ENCODE peak calls at places on chromosome 1, in seven cellular contexts. One of them, this sample, is unnamed.

GRCh38 chr1:73635021-73635420 is 563.0 kb downstream of the LRRIQ3 start:
- DNase-seq in H1: no peak
- DNase-seq in trophoblast cell: no peak
- DNase-seq in mesenchymal stem cell: peak; percentile 1
- DNase-seq in H9: no peak
- DNase-seq in IMR-90: no peak
- DNase-seq in neuronal stem cell: no peak
- DNase-seq in this sample: peak; percentile 25

GRCh38 chr1:93554883-93555872 is 107.3 kb downstream of the FNBP1L start:
- DNase-seq in trophoblast cell: no peak
- DNase-seq in H9: no peak
- DNase-seq in mesenchymal stem cell: peak; percentile 41
- DNase-seq in IMR-90: no peak
- DNase-seq in H1: no peak
- DNase-seq in neuronal stem cell: no peak
- DNase-seq in this sample: no peak

GRCh38 chr1:227934476-227935313 is 13.0 kb downstream of the WNT9A start:
- DNase-seq in mesenchymal stem cell: peak; percentile 69
- DNase-seq in H1: no peak
- DNase-seq in neuronal stem cell: no peak
- DNase-seq in H9: no peak
- DNase-seq in IMR-90: peak; percentile 45
- DNase-seq in trophoblast cell: peak; percentile 94
- DNase-seq in this sample: peak; percentile 75

GRCh38 chr1:67791261-67791660 is 42.0 kb downstream of the GNG12 start:
- DNase-seq in neuronal stem cell: no peak
- DNase-seq in H1: no peak
- DNase-seq in IMR-90: peak; percentile 44
- DNase-seq in trophoblast cell: no peak
- DNase-seq in mesenchymal stem cell: no peak
- DNase-seq in H9: no peak
- DNase-seq in this sample: no peak

GRCh38 chr1:218754477-218754876 is 409.3 kb downstream of the TGFB2 start:
- DNase-seq in H9: no peak
- DNase-seq in neuronal stem cell: no peak
- DNase-seq in trophoblast cell: no peak
- DNase-seq in H1: no peak
- DNase-seq in IMR-90: no peak
- DNase-seq in mesenchymal stem cell: no peak
- DNase-seq in this sample: no peak

GRCh38 chr1:96559707-96560588 is 161.6 kb upstream of the PTBP2 start:
- DNase-seq in H9: no peak
- DNase-seq in IMR-90: peak; percentile 99
- DNase-seq in trophoblast cell: peak; percentile 73
- DNase-seq in H1: no peak
- DNase-seq in neuronal stem cell: no peak
- DNase-seq in mesenchymal stem cell: peak; percentile 81
- DNase-seq in this sample: peak; percentile 79

GRCh38 chr1:72412286-72412685 is 129.9 kb upstream of the NEGR1 start:
- DNase-seq in neuronal stem cell: no peak
- DNase-seq in trophoblast cell: no peak
- DNase-seq in mesenchymal stem cell: no peak
- DNase-seq in H9: no peak
- DNase-seq in H1: no peak
- DNase-seq in IMR-90: peak; percentile 72
- DNase-seq in this sample: no peak

GRCh38 chr1:204087893-204088528 is 15.1 kb downstream of the SOX13 start:
- DNase-seq in IMR-90: no peak
- DNase-seq in neuronal stem cell: no peak
- DNase-seq in H9: no peak
- DNase-seq in trophoblast cell: peak; percentile 26
- DNase-seq in H1: no peak
- DNase-seq in mesenchymal stem cell: no peak
- DNase-seq in this sample: no peak

GRCh38 chr1:201630582-201630981 is 91.7 kb downstream of the NAV1 start:
- DNase-seq in H9: no peak
- DNase-seq in neuronal stem cell: no peak
- DNase-seq in H1: no peak
- DNase-seq in mesenchymal stem cell: no peak
- DNase-seq in trophoblast cell: no peak
- DNase-seq in IMR-90: no peak
- DNase-seq in this sample: no peak

GRCh38 chr1:62621907-62622306 is 24.6 kb downstream of the ANGPTL3 start:
- DNase-seq in IMR-90: peak; percentile 95
- DNase-seq in mesenchymal stem cell: peak; percentile 97
- DNase-seq in trophoblast cell: peak; percentile 97
- DNase-seq in H1: no peak
- DNase-seq in neuronal stem cell: no peak
- DNase-seq in H9: no peak
- DNase-seq in this sample: peak; percentile 84

GRCh38 chr1:82565546-82565945 is 764.8 kb downstream of the ADGRL2 start:
- DNase-seq in mesenchymal stem cell: no peak
- DNase-seq in H1: no peak
- DNase-seq in IMR-90: peak; percentile 1
- DNase-seq in H9: no peak
- DNase-seq in neuronal stem cell: no peak
- DNase-seq in trophoblast cell: no peak
- DNase-seq in this sample: no peak

GRCh38 chr1:247415423-247416361 is at the start of gene NLRP3:
- DNase-seq in H1: no peak
- DNase-seq in IMR-90: no peak
- DNase-seq in neuronal stem cell: no peak
- DNase-seq in H9: peak; percentile 41
- DNase-seq in trophoblast cell: peak; percentile 96
- DNase-seq in mesenchymal stem cell: no peak
- DNase-seq in this sample: peak; percentile 80

GRCh38 chr1:185539277-185539943 is 194.8 kb upstream of the HMCN1 start:
- DNase-seq in H9: no peak
- DNase-seq in mesenchymal stem cell: no peak
- DNase-seq in H1: no peak
- DNase-seq in IMR-90: no peak
- DNase-seq in trophoblast cell: no peak
- DNase-seq in neuronal stem cell: no peak
- DNase-seq in this sample: peak; percentile 36

GRCh38 chr1:52098139-52098871 is 42.2 kb downstream of the BTF3L4 start:
- DNase-seq in neuronal stem cell: peak; percentile 67
- DNase-seq in mesenchymal stem cell: no peak
- DNase-seq in trophoblast cell: no peak
- DNase-seq in H9: no peak
- DNase-seq in H1: peak; percentile 33
- DNase-seq in IMR-90: no peak
- DNase-seq in this sample: peak; percentile 17

GRCh38 chr1:91283421-91283726 is 121.3 kb downstream of the HFM1 start:
- DNase-seq in H1: no peak
- DNase-seq in H9: no peak
- DNase-seq in IMR-90: no peak
- DNase-seq in neuronal stem cell: no peak
- DNase-seq in trophoblast cell: no peak
- DNase-seq in mesenchymal stem cell: no peak
- DNase-seq in this sample: peak; percentile 16

GRCh38 chr1:169890761-169891538 is 2.7 kb downstream of the SCYL3 start:
- DNase-seq in trophoblast cell: peak; percentile 90
- DNase-seq in H1: no peak
- DNase-seq in mesenchymal stem cell: peak; percentile 8
- DNase-seq in neuronal stem cell: no peak
- DNase-seq in IMR-90: no peak
- DNase-seq in H9: no peak
- DNase-seq in this sample: peak; percentile 82

DNA sequence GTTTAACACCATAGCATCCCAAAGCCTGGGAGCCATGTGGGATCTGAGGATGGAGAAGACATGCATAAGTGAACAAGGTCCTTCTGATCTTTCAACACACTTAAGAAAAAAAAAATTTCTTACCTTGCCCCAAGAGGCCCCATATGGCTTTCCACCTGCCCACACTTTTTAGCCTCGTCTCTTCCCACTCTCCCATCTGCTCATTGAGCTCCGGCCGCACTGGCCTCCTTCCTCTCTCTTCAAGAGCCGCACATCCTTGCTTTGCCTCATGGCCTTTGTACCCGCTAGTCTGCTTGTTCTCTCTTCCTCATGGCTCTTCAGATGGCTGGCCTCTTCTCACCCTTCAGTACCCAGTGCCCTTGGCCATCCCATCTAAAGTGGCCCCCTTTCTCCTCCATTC is 70.2 kb upstream of the PDE4B start:
- DNase-seq in H1: no peak
- DNase-seq in mesenchymal stem cell: no peak
- DNase-seq in IMR-90: no peak
- DNase-seq in H9: no peak
- DNase-seq in neuronal stem cell: no peak
- DNase-seq in trophoblast cell: no peak
- DNase-seq in this sample: no peak
- H4K8ac ChIP-seq in H1: no peak overlapping the region
- H4K8ac ChIP-seq in mesenchymal stem cell: no peak overlapping the region
- H4K8ac ChIP-seq in IMR-90: no peak overlapping the region
- H4K8ac ChIP-seq in H9: no peak overlapping the region
- H4K8ac ChIP-seq in neuronal stem cell: no peak overlapping the region
- H4K8ac ChIP-seq in trophoblast cell: no peak overlapping the region
- H4K8ac ChIP-seq in this sample: no peak overlapping the region

DNA sequence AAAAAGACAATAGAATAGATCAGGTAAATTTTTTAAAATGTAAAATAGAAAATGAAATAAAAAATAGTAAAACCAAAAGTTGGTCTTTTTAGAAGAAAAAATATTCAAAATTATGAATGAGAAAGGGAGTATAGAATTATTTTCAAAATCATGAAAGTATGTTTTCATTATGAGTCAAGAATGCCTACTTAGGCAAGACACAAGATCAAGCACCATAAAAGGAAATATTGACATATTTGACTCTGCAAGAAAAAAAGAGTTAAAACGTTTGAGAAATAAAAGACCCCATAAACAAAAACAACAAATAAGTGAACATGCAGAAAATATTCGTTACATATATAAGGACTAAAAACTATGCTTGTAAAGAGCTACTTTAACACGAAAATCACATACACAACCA is 4.8 kb upstream of the COX20 start:
- DNase-seq in neuronal stem cell: no peak
- DNase-seq in mesenchymal stem cell: no peak
- DNase-seq in trophoblast cell: no peak
- DNase-seq in IMR-90: no peak
- DNase-seq in H9: no peak
- DNase-seq in H1: no peak
- DNase-seq in this sample: no peak
- H4K8ac ChIP-seq in neuronal stem cell: no peak overlapping the region
- H4K8ac ChIP-seq in mesenchymal stem cell: no peak overlapping the region
- H4K8ac ChIP-seq in trophoblast cell: no peak overlapping the region
- H4K8ac ChIP-seq in IMR-90: no peak overlapping the region
- H4K8ac ChIP-seq in H9: no peak overlapping the region
- H4K8ac ChIP-seq in H1: no peak overlapping the region
- H4K8ac ChIP-seq in this sample: no peak overlapping the region

DNA sequence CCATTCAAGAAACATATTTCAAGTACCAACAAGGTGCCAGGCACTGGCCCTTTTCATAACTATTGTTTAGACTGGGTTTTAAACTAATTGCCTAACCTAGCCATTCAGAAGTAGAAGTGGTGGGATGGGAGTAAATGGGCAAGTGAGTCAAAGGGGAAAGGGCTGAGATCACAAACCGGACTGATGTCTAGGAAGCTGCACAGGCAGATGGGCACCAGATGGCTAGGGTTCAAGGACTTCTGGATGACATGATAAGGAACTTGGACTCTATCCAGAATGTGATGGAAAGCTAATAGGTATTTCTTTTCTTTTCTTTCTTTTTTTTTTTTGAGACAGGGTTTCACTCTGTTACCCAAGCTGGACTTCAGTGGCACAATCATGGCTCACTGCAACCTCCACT is 46.6 kb downstream of the LYST start:
- DNase-seq in H9: no peak
- DNase-seq in H1: no peak
- DNase-seq in neuronal stem cell: no peak
- DNase-seq in mesenchymal stem cell: no peak
- DNase-seq in trophoblast cell: no peak
- DNase-seq in IMR-90: no peak
- DNase-seq in this sample: no peak
- H4K8ac ChIP-seq in H9: no peak overlapping the region
- H4K8ac ChIP-seq in H1: no peak overlapping the region
- H4K8ac ChIP-seq in neuronal stem cell: no peak overlapping the region
- H4K8ac ChIP-seq in mesenchymal stem cell: no peak overlapping the region
- H4K8ac ChIP-seq in trophoblast cell: no peak overlapping the region
- H4K8ac ChIP-seq in IMR-90: no peak overlapping the region
- H4K8ac ChIP-seq in this sample: no peak overlapping the region

DNA sequence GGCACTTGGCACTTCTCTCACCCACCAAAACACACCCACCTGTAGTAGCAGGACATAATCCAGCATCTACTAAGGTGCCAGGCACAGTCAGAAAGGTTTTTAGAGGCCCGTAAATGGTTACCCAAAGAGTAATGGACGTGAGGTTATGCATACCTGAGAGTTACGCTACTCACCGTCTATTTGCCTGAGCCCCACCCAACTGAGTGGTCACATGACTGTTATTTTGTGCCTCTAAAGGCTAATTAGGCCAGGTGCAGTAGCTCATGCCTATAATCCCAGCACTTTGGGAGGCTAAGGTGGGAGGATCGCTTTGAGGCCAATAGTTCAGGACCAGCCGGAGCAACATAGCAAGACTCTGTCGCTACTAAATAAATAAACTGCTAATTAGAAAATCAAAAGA is 11.0 kb downstream of the LMX1A start:
- DNase-seq in neuronal stem cell: no peak
- DNase-seq in IMR-90: no peak
- DNase-seq in H1: no peak
- DNase-seq in trophoblast cell: no peak
- DNase-seq in H9: no peak
- DNase-seq in mesenchymal stem cell: no peak
- DNase-seq in this sample: no peak
- H4K8ac ChIP-seq in neuronal stem cell: no peak overlapping the region
- H4K8ac ChIP-seq in IMR-90: no peak overlapping the region
- H4K8ac ChIP-seq in H1: no peak overlapping the region
- H4K8ac ChIP-seq in trophoblast cell: no peak overlapping the region
- H4K8ac ChIP-seq in H9: no peak overlapping the region
- H4K8ac ChIP-seq in mesenchymal stem cell: no peak overlapping the region
- H4K8ac ChIP-seq in this sample: no peak overlapping the region

GRCh38 chr1:75472971-75473603 is 137.8 kb downstream of the SLC44A5 start:
- DNase-seq in H1: no peak
- DNase-seq in mesenchymal stem cell: no peak
- DNase-seq in neuronal stem cell: no peak
- DNase-seq in H9: no peak
- DNase-seq in trophoblast cell: no peak
- DNase-seq in IMR-90: no peak
- DNase-seq in this sample: no peak
- H4K8ac ChIP-seq in H1: no peak overlapping the region
- H4K8ac ChIP-seq in mesenchymal stem cell: no peak overlapping the region
- H4K8ac ChIP-seq in neuronal stem cell: no peak overlapping the region
- H4K8ac ChIP-seq in H9: no peak overlapping the region
- H4K8ac ChIP-seq in trophoblast cell: no peak overlapping the region
- H4K8ac ChIP-seq in IMR-90: no peak overlapping the region
- H4K8ac ChIP-seq in this sample: no peak overlapping the region

DNA sequence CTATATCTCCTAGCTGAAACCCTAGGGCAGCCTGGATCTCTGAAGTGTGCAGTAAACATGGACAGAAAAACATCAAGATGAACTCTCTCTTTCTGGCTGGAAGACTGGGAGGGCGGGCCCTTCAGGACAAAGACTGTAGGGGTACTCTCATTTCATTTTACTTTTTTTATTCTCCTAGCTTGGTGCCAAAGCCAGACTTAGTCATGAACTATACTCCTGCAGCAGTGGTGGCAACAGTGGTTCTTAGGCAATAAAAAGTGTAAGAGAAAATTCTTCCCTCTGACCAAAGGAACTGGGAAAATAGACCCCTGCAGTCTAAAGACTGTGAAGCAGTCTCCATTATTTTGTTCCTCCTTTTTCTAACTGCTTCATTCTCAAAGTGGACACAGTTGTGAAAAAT is 213.8 kb upstream of the JUN start:
- DNase-seq in neuronal stem cell: no peak
- DNase-seq in trophoblast cell: no peak
- DNase-seq in H1: no peak
- DNase-seq in mesenchymal stem cell: no peak
- DNase-seq in H9: no peak
- DNase-seq in IMR-90: no peak
- DNase-seq in this sample: no peak
- H4K8ac ChIP-seq in neuronal stem cell: no peak overlapping the region
- H4K8ac ChIP-seq in trophoblast cell: no peak overlapping the region
- H4K8ac ChIP-seq in H1: no peak overlapping the region
- H4K8ac ChIP-seq in mesenchymal stem cell: no peak overlapping the region
- H4K8ac ChIP-seq in H9: no peak overlapping the region
- H4K8ac ChIP-seq in IMR-90: no peak overlapping the region
- H4K8ac ChIP-seq in this sample: no peak overlapping the region